ENCODE peak calls at places on chromosome 15, in four cellular contexts. One of them, this sample, is unnamed.
A peak's percentile ranks its signal among the peaks of the same experiment; 100 is the strongest.

GRCh38 chr15:36024066-36024465 is 478.1 kb upstream of the DPH6 start:
- DNase-seq in spleen: no peak
- DNase-seq in heart left ventricle: no peak
- DNase-seq in astrocyte: no peak
- DNase-seq in this sample: no peak

GRCh38 chr15:44082558-44083151 is 112.4 kb downstream of the FRMD5 start:
- DNase-seq in heart left ventricle: no peak
- DNase-seq in astrocyte: no peak
- DNase-seq in spleen: no peak
- DNase-seq in this sample: no peak

GRCh38 chr15:34001536-34001935 is 33.2 kb downstream of the CHRM5 start:
- DNase-seq in heart left ventricle: no peak
- DNase-seq in spleen: no peak
- DNase-seq in astrocyte: no peak
- DNase-seq in this sample: no peak

GRCh38 chr15:55379095-55379494 is 29.1 kb downstream of the CCPG1 start:
- DNase-seq in spleen: no peak
- DNase-seq in heart left ventricle: no peak
- DNase-seq in astrocyte: no peak
- DNase-seq in this sample: no peak

GRCh38 chr15:98724017-98724416 is 75.7 kb downstream of the IGF1R start:
- DNase-seq in heart left ventricle: no peak
- DNase-seq in astrocyte: no peak
- DNase-seq in spleen: no peak
- DNase-seq in this sample: no peak

GRCh38 chr15:41648770-41649169 is 11.4 kb upstream of the MGA start:
- DNase-seq in astrocyte: peak; percentile 87
- DNase-seq in heart left ventricle: no peak
- DNase-seq in spleen: no peak
- DNase-seq in this sample: no peak

GRCh38 chr15:74821091-74821789 is 5.2 kb upstream of the CPLX3 start:
- DNase-seq in astrocyte: no peak
- DNase-seq in heart left ventricle: no peak
- DNase-seq in spleen: no peak
- DNase-seq in this sample: no peak

GRCh38 chr15:77455696-77456293 is 35.1 kb downstream of the HMG20A start:
- DNase-seq in astrocyte: peak; percentile 82
- DNase-seq in spleen: no peak
- DNase-seq in heart left ventricle: no peak
- DNase-seq in this sample: no peak

GRCh38 chr15:74193305-74193718 is 9.3 kb downstream of the STRA6 start:
- DNase-seq in heart left ventricle: no peak
- DNase-seq in spleen: no peak
- DNase-seq in astrocyte: peak; percentile 96
- DNase-seq in this sample: no peak

GRCh38 chr15:40342421-40343313 is 1.9 kb upstream of the CCDC9B start:
- DNase-seq in spleen: no peak
- DNase-seq in astrocyte: no peak
- DNase-seq in heart left ventricle: peak; percentile 26
- DNase-seq in this sample: no peak

GRCh38 chr15:27538325-27538724 is 560.8 kb downstream of the OCA2 start:
- DNase-seq in astrocyte: no peak
- DNase-seq in spleen: no peak
- DNase-seq in heart left ventricle: no peak
- DNase-seq in this sample: no peak

GRCh38 chr15:57133127-57133968 is 214.9 kb downstream of the TCF12 start:
- DNase-seq in spleen: no peak
- DNase-seq in heart left ventricle: no peak
- DNase-seq in astrocyte: peak; percentile 78
- DNase-seq in this sample: no peak

GRCh38 chr15:80876034-80876433 is 96.9 kb downstream of the CEMIP start:
- DNase-seq in heart left ventricle: no peak
- DNase-seq in spleen: no peak
- DNase-seq in astrocyte: peak; percentile 18
- DNase-seq in this sample: no peak

GRCh38 chr15:36779744-36780408 is 200.4 kb downstream of the CDIN1 start:
- DNase-seq in spleen: no peak
- DNase-seq in heart left ventricle: no peak
- DNase-seq in astrocyte: no peak
- DNase-seq in this sample: no peak

GRCh38 chr15:77818484-77819270 is 186.0 kb upstream of the LINGO1 start:
- DNase-seq in spleen: no peak
- DNase-seq in astrocyte: no peak
- DNase-seq in heart left ventricle: no peak
- DNase-seq in this sample: no peak

GRCh38 chr15:78767331-78767951 is 43.8 kb downstream of the ADAMTS7 start:
- DNase-seq in astrocyte: no peak
- DNase-seq in spleen: peak; percentile 70
- DNase-seq in heart left ventricle: peak; percentile 38
- DNase-seq in this sample: no peak

GRCh38 chr15:42494998-42495360 is 455 bp upstream of the SNAP23 start:
- DNase-seq in astrocyte: peak; percentile 65
- DNase-seq in spleen: no peak
- DNase-seq in heart left ventricle: no peak
- DNase-seq in this sample: no peak

GRCh38 chr15:71779073-71779797 is 31.1 kb upstream of the NR2E3 start:
- DNase-seq in astrocyte: no peak
- DNase-seq in spleen: no peak
- DNase-seq in heart left ventricle: no peak
- DNase-seq in this sample: no peak

GRCh38 chr15:41621200-41622193 is 38.7 kb upstream of the MGA start:
- DNase-seq in heart left ventricle: peak; percentile 88
- DNase-seq in astrocyte: peak; percentile 80
- DNase-seq in spleen: peak; percentile 91
- DNase-seq in this sample: peak; percentile 64

GRCh38 chr15:40430271-40430805 is 10.4 kb upstream of the BAHD1 start:
- DNase-seq in spleen: no peak
- DNase-seq in heart left ventricle: no peak
- DNase-seq in astrocyte: peak; percentile 18
- DNase-seq in this sample: no peak

GRCh38 chr15:45225506-45226273 is 26.3 kb upstream of the SLC28A2 start:
- DNase-seq in astrocyte: no peak
- DNase-seq in spleen: no peak
- DNase-seq in heart left ventricle: no peak
- DNase-seq in this sample: no peak

DNA sequence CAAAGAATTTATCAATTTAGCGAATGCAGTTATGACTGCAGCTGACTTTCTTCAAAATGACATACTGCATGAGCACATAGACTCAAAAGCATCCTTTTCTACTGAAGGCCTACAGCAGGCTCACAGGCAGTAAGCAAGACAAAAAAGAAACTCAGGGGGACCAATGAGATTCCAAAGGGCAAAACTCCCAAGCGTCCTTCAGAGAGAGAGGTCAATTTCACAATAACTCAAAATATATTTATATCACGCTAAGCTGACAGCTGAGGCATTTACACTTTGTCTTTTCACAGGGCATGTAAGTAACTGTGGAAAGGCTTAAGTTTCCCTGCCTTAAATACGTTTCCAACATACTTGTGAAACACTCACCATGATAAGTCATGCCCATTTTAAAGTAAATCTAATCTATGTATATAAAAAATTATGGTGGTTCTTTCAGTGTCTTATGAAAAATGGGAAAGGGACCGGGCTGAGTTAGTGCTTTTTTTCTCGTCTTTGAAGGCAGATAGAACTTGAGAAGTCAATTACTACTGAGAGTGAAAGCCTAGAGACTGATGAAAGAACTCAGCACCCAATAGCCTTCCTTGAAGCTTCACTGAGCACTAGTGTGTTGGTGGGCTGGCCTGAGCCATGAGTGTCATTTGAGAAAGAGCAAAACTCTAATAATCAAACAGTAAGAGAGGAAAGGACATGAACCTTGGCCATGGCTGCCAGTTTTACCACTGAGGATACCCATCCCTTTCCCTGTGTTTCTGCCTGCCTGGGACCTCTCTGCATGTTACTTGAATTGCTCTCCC is 428.1 kb upstream of the RASGRP1 start:
- DNase-seq in spleen: no peak
- DNase-seq in heart left ventricle: no peak
- DNase-seq in astrocyte: no peak
- DNase-seq in this sample: no peak
- H3K4me1 ChIP-seq in spleen: no peaks in the 10 kb centered on the region
- H3K4me1 ChIP-seq in heart left ventricle: peaks cover 10% of the 10 kb centered on the region
- H3K4me1 ChIP-seq in astrocyte: peaks cover 27% of the 10 kb centered on the region
- H3K4me1 ChIP-seq in this sample: peaks cover 4% of the 10 kb centered on the region

GRCh38 chr15:52667597-52667996 is 11.6 kb downstream of the ATOSA start:
- DNase-seq in spleen: no peak
- DNase-seq in astrocyte: peak; percentile 77
- DNase-seq in heart left ventricle: no peak
- DNase-seq in this sample: no peak
- H3K4me1 ChIP-seq in spleen: no peaks in the 10 kb centered on the region
- H3K4me1 ChIP-seq in astrocyte: peaks cover 12% of the 10 kb centered on the region
- H3K4me1 ChIP-seq in heart left ventricle: peaks cover 3% of the 10 kb centered on the region
- H3K4me1 ChIP-seq in this sample: no peaks in the 10 kb centered on the region

GRCh38 chr15:67108122-67108871 is 42.9 kb downstream of the SMAD3 start:
- DNase-seq in spleen: peak; percentile 22
- DNase-seq in astrocyte: peak; percentile 47
- DNase-seq in heart left ventricle: no peak
- DNase-seq in this sample: no peak

GRCh38 chr15:67110958-67111864 is 45.8 kb downstream of the SMAD3 start:
- DNase-seq in astrocyte: peak; percentile 41
- DNase-seq in heart left ventricle: no peak
- DNase-seq in spleen: peak; percentile 3
- DNase-seq in this sample: no peak

GRCh38 chr15:67109141-67110034 is 44.0 kb downstream of the SMAD3 start:
- DNase-seq in heart left ventricle: peak; percentile 84
- DNase-seq in astrocyte: peak; percentile 100
- DNase-seq in spleen: peak; percentile 93
- DNase-seq in this sample: peak; percentile 50

GRCh38 chr15:67107014-67107812 is 41.8 kb downstream of the SMAD3 start:
- DNase-seq in heart left ventricle: no peak
- DNase-seq in astrocyte: peak; percentile 100
- DNase-seq in spleen: peak; percentile 70
- DNase-seq in this sample: no peak

GRCh38 chr15:67110400-67110799 is 45.0 kb downstream of the SMAD3 start:
- DNase-seq in heart left ventricle: no peak
- DNase-seq in spleen: peak; percentile 83
- DNase-seq in astrocyte: no peak
- DNase-seq in this sample: no peak
- H3K4me1 ChIP-seq in heart left ventricle: peaks cover 22% of the 10 kb centered on the region
- H3K4me1 ChIP-seq in spleen: peaks cover 83% of the 10 kb centered on the region
- H3K4me1 ChIP-seq in astrocyte: peaks cover 50% of the 10 kb centered on the region
- H3K4me1 ChIP-seq in this sample: peaks cover 73% of the 10 kb centered on the region

DNA sequence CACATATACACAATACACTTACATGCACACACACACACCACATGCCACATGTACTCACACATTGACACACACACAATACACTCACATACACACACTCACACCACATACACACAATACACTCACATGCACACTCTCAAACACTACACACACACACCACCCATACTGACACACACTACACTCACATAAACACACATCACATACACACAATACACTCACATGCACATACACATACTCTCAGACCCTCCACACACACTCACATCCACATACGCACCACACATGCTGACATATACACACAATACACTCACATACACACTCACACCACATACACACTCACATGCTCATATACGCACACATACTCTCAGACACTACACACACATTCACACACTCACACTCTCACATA is 28.3 kb upstream of the KIF23 start:
- DNase-seq in spleen: no peak
- DNase-seq in heart left ventricle: no peak
- DNase-seq in astrocyte: no peak
- DNase-seq in this sample: no peak
- H3K4me1 ChIP-seq in spleen: no peaks in the 10 kb centered on the region
- H3K4me1 ChIP-seq in heart left ventricle: no peaks in the 10 kb centered on the region
- H3K4me1 ChIP-seq in astrocyte: peaks cover 5% of the 10 kb centered on the region
- H3K4me1 ChIP-seq in this sample: peaks cover 7% of the 10 kb centered on the region

DNA sequence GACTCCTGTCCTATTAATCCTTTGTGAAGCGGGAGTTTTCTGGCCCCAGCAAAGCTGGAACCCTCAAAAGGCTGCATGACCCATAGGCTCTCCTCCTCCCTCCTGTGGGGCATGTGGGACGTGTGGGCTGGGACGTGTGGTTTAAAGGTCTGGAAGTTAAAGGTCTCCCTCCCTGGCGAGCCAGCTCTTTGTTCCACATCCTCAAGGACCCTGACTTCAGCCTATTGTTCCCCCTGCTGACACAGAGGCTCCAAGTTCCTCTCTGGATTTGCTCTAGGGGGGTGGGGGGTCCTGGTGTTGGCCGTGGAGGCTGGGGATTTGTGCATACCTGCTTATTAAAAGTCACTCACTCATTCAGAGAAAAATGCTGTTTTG is 44.2 kb downstream of the SMAD6 start:
- DNase-seq in spleen: no peak
- DNase-seq in heart left ventricle: no peak
- DNase-seq in astrocyte: no peak
- DNase-seq in this sample: no peak
- H3K4me1 ChIP-seq in spleen: peaks cover 38% of the 10 kb centered on the region
- H3K4me1 ChIP-seq in heart left ventricle: peaks cover 59% of the 10 kb centered on the region
- H3K4me1 ChIP-seq in astrocyte: peaks cover 41% of the 10 kb centered on the region
- H3K4me1 ChIP-seq in this sample: peaks cover 24% of the 10 kb centered on the region

GRCh38 chr15:90685688-90686434 is 31.3 kb upstream of the BLM start:
- DNase-seq in astrocyte: no peak
- DNase-seq in heart left ventricle: no peak
- DNase-seq in spleen: no peak
- DNase-seq in this sample: no peak

GRCh38 chr15:90684281-90684680 is 32.9 kb upstream of the BLM start:
- DNase-seq in astrocyte: no peak
- DNase-seq in heart left ventricle: no peak
- DNase-seq in spleen: no peak
- DNase-seq in this sample: no peak

GRCh38 chr15:90683876-90684275 is 33.3 kb upstream of the BLM start:
- DNase-seq in heart left ventricle: no peak
- DNase-seq in astrocyte: peak; percentile 33
- DNase-seq in spleen: no peak
- DNase-seq in this sample: no peak

GRCh38 chr15:90683371-90683770 is 33.8 kb upstream of the BLM start:
- DNase-seq in spleen: no peak
- DNase-seq in astrocyte: no peak
- DNase-seq in heart left ventricle: no peak
- DNase-seq in this sample: no peak

DNA sequence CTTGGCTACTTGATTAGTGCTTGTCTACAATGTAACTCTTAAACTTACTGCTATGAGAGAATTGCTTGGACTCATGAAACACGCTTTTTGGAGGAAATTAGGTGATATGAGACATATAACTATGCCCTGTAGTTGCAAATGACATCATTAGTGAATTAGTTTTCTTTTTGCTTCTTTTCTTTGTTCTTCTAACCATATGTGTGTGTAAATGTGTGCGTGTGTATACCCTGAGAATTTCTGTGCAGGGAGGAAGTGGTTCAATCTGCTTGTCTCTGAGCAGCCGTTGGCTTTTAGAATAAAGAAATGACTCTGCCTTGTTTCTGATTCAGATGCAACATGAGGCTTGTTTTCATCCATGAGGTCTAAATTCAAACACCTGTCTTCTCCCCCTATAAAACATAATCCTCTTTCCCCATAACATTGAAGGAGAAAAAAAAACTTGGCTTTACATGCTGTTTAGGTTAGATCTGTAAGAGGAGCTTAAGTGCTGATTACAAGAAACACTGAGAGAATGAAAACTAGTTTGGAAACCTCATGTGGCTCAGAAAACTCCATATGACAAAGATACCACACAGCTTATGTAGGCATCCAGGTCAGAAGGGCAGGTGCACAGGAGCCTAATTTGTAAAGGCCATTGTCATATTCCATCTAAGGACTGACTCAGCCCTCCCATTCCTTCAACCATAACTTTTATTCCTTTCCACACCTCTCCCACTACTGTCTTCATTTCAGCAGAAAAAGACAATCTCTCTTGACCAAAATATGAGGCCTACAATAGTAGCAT is 30.5 kb upstream of the BLM start:
- DNase-seq in astrocyte: no peak
- DNase-seq in spleen: no peak
- DNase-seq in heart left ventricle: no peak
- DNase-seq in this sample: no peak
- H3K4me1 ChIP-seq in astrocyte: peaks cover 3% of the 10 kb centered on the region
- H3K4me1 ChIP-seq in spleen: peaks cover 24% of the 10 kb centered on the region
- H3K4me1 ChIP-seq in heart left ventricle: no peaks in the 10 kb centered on the region
- H3K4me1 ChIP-seq in this sample: no peaks in the 10 kb centered on the region

This sample was measured in tibial nerve.